ENCODE peak calls at places on chromosomes 11 and 22, in seven cellular contexts. C is NCI-H345; I is CD8-positive, alpha-beta memory T cell; A is stromal cell of bone marrow; P is osteoblast; E is posterior cingulate gyrus; V is germinal center. G is an unnamed sample.

GRCh38 chr11:35178862-35179261 is 39.9 kb downstream of the CD44 start:
- DNase-seq in C (no peak), I (no peak), A (no peak), P (no peak), E (no peak), V (no peak), G (no peak)

GRCh38 chr11:72570893-72571741 is 103.1 kb downstream of the PDE2A start:
- DNase-seq in C (no peak), I (no peak), A (no peak), P (peak), E (no peak), V (no peak), G (no peak)

GRCh38 chr11:114085965-114086364 is 26.5 kb downstream of the ZBTB16 start:
- DNase-seq in C (peak), I (no peak), A (no peak), P (no peak), E (no peak), V (no peak), G (no peak)

GRCh38 chr11:124879999-124880611 is 14.9 kb downstream of the ROBO3 start:
- DNase-seq in C (no peak), I (no peak), A (no peak), P (peak), E (no peak), V (no peak), G (no peak)

GRCh38 chr11:20163778-20164133 is 3.5 kb upstream of the DBX1 start:
- DNase-seq in C (no peak), I (no peak), A (no peak), P (peak), E (no peak), V (no peak), G (no peak)

GRCh38 chr22:42383851-42384417 is 48.3 kb downstream of the NFAM1 start:
- DNase-seq in C (no peak), I (no peak), A (no peak), P (no peak), E (no peak), V (no peak), G (no peak)

GRCh38 chr11:120550007-120550406 is 38.5 kb downstream of the GRIK4 start:
- DNase-seq in C (no peak), I (no peak), A (no peak), P (no peak), E (no peak), V (no peak), G (no peak)

GRCh38 chr11:48675945-48676344 is 187.4 kb downstream of the OR4A47 start:
- DNase-seq in C (no peak), I (no peak), A (no peak), P (no peak), E (no peak), V (no peak), G (no peak)

GRCh38 chr22:30044369-30044768 is 35.9 kb upstream of the HORMAD2 start:
- DNase-seq in C (peak), I (no peak), A (peak), P (peak), E (no peak), V (no peak), G (no peak)

GRCh38 chr11:44564198-44564597 is 1.3 kb upstream of the CD82 start:
- DNase-seq in C (peak), I (no peak), A (no peak), P (no peak), E (no peak), V (no peak), G (no peak)

GRCh38 chr22:50011447-50012200 is 941 bp downstream of the IL17REL start:
- DNase-seq in C (no peak), I (no peak), A (no peak), P (peak), E (peak), V (no peak), G (no peak)

GRCh38 chr11:93921695-93922468 is 71.5 kb upstream of the VSTM5 start:
- DNase-seq in C (peak), I (no peak), A (peak), P (peak), E (no peak), V (peak), G (peak)